ENCODE peak calls at places on chromosomes 7 and 10, in four cellular contexts. J, E, L and I are unnamed samples.

GRCh38 chr7:35874881-35875280 is 74.0 kb downstream of the SEPTIN7 start:
- DNase-seq in J (no peak), E (no peak), L (no peak), I (no peak)

GRCh38 chr7:73699370-73700069 is 16.1 kb downstream of the BUD23 start:
- DNase-seq in J (no peak), E (no peak), L (no peak), I (no peak)

GRCh38 chr7:116784647-116785046 is 77.7 kb upstream of the CAPZA2 start:
- DNase-seq in J (no peak), E (no peak), L (no peak), I (no peak)

GRCh38 chr10:24449334-24449740 is 240.4 kb downstream of the KIAA1217 start:
- DNase-seq in J (no peak), E (no peak), L (no peak), I (no peak)

GRCh38 chr10:100979821-100980272 is 7.5 kb downstream of the MRPL43 start:
- DNase-seq in J (no peak), E (no peak), L (no peak), I (no peak)

GRCh38 chr10:110460111-110460809 is 37.4 kb upstream of the DUSP5 start:
- DNase-seq in J (no peak), E (no peak), L (no peak), I (peak; percentile 32)

GRCh38 chr10:123847686-123848432 is 43.7 kb downstream of the CPXM2 start:
- DNase-seq in J (no peak), E (no peak), L (no peak), I (no peak)

GRCh38 chr7:90536449-90536848 is 59.7 kb upstream of the CDK14 start:
- DNase-seq in J (peak; percentile 25), E (no peak), L (no peak), I (no peak)

GRCh38 chr10:91590142-91590903 is 42.5 kb downstream of the PPP1R3C start:
- DNase-seq in J (no peak), E (no peak), L (no peak), I (no peak)

GRCh38 chr10:102675151-102675886 is 31.0 kb downstream of the TRIM8 start:
- DNase-seq in J (no peak), E (no peak), L (no peak), I (no peak)

GRCh38 chr10:19705273-19705672 is 111.0 kb upstream of the PLXDC2 start:
- DNase-seq in J (no peak), E (no peak), L (no peak), I (no peak)

GRCh38 chr7:18900236-18900635 is 217.2 kb downstream of the TWIST1 start:
- DNase-seq in J (no peak), E (no peak), L (no peak), I (no peak)

GRCh38 chr7:2301510-2301860 is 12.8 kb downstream of the SNX8 start:
- DNase-seq in J (no peak), E (peak; percentile 67), L (no peak), I (no peak)

GRCh38 chr10:102455893-102456471 is 4.6 kb upstream of the C10orf95 start:
- DNase-seq in J (no peak), E (no peak), L (no peak), I (no peak)

GRCh38 chr7:50068850-50069551 is 24.0 kb downstream of the ZPBP start:
- DNase-seq in J (peak; percentile 9), E (no peak), L (no peak), I (no peak)

GRCh38 chr10:4532467-4532866 is 293.5 kb upstream of the AKR1E2 start:
- DNase-seq in J (no peak), E (no peak), L (no peak), I (no peak)

GRCh38 chr10:43997330-43997729 is 348.6 kb upstream of the ZNF32 start:
- DNase-seq in J (no peak), E (no peak), L (no peak), I (no peak)

GRCh38 chr10:34800624-34801023 is 14.5 kb downstream of the PARD3 start:
- DNase-seq in J (no peak), E (no peak), L (no peak), I (no peak)

GRCh38 chr7:100865372-100865911 is 1.7 kb upstream of the TRIP6 start:
- DNase-seq in J (no peak), E (no peak), L (no peak), I (no peak)

GRCh38 chr10:123800299-123800698 is 91.3 kb downstream of the CPXM2 start:
- DNase-seq in J (no peak), E (no peak), L (peak; percentile 53), I (no peak)

GRCh38 chr10:131625041-131625440 is 275.8 kb upstream of the PPP2R2D start:
- DNase-seq in J (no peak), E (no peak), L (no peak), I (no peak)

GRCh38 chr10:7948601-7949000 is 105.9 kb upstream of the GATA3 start:
- DNase-seq in J (no peak), E (no peak), L (no peak), I (no peak)

GRCh38 chr7:80478683-80479082 is 33.2 kb downstream of the GNAT3 start:
- DNase-seq in J (no peak), E (no peak), L (no peak), I (no peak)

GRCh38 chr7:1943933-1944618 is 274.0 kb downstream of the ELFN1 start:
- DNase-seq in J (no peak), E (no peak), L (no peak), I (no peak)

GRCh38 chr7:74587435-74588126 is 69.9 kb upstream of the GTF2I start:
- DNase-seq in J (peak; percentile 70), E (peak; percentile 64), L (peak; percentile 67), I (no peak)

GRCh38 chr7:158074896-158075632 is 512.6 kb downstream of the PTPRN2 start:
- DNase-seq in J (no peak), E (no peak), L (no peak), I (no peak)

GRCh38 chr7:17719998-17720397 is 220.3 kb downstream of the SNX13 start:
- DNase-seq in J (no peak), E (no peak), L (no peak), I (no peak)

GRCh38 chr7:36604801-36605200 is 119.5 kb downstream of the AOAH start:
- DNase-seq in J (no peak), E (no peak), L (no peak), I (no peak)

DNA sequence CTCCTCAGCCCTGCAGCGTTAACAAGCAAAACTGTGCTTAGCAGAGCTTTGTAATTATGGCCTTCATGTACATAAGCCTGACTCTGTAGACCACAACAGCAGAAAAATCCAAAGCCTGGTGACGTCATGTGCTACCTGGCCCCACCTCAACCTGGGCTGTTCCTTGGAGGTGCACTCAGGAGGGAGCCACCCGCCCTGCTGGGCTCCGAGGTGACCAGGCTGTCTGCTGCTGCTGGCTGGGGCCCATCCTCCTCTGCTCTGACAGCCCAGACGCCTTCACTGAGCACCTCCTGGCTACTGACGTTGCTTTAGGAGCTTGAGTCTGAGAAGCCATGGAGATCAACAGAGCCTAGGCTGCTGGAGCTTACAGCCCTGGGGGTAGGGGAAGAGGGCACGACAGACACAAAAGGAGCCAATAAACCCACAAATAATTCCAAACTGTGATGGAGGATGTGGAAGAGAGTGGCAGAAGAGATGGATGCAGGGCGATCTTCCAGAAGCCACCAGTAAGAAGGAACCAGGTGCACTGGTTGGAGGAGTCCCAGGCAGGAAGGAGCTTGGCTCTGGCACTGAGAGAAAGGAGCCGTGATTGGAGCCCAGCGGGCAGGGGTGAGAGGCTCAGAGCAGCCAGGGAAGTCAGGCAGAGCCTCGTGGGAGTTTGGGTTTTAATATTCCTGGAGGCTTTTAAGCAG is 1.8 kb upstream of the PTPRE start:
- DNase-seq in J (no peak), E (no peak), L (no peak), I (no peak)
- TF ChIP-seq NR2C2 in J (no peak), E (no peak), L (no peak), I (no peak)

GRCh38 chr7:54014765-54015164 is 527.4 kb upstream of the VSTM2A start:
- DNase-seq in J (no peak), E (no peak), L (no peak), I (no peak)

DNA sequence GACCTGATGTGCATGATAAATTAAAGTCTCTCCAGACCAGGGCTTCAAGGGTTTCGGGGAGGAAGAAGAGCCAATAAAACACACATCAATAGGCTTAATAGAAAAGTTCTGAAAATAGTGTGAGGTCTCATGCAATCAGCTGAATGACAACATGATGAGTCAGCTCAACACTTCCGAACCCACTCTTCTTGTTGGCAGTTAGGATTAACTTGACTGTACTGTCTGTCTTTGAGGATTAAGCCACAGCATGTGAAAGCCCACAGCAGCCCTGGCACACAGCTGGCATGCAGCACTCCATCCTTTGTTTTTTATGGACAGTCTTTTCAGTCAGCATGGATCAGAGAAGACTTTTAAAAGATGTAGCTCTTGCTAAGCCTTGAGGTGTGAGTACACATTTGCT is 526.9 kb upstream of the VSTM2A start:
- DNase-seq in J (no peak), E (no peak), L (no peak), I (no peak)
- TF ChIP-seq NR2C2 in J (no peak), E (no peak), L (no peak), I (no peak)

GRCh38 chr10:78907458-78908211 is 161.1 kb upstream of the ZMIZ1 start:
- DNase-seq in J (no peak), E (no peak), L (no peak), I (no peak)
- TF ChIP-seq NR2C2 in J (no peak), E (no peak), L (no peak), I (no peak)

GRCh38 chr10:51649064-51649463 is 50.3 kb downstream of the CSTF2T start:
- DNase-seq in J (no peak), E (no peak), L (no peak), I (no peak)

GRCh38 chr10:51654918-51655317 is 44.5 kb downstream of the CSTF2T start:
- DNase-seq in J (no peak), E (no peak), L (no peak), I (no peak)

GRCh38 chr10:51656467-51656866 is 42.9 kb downstream of the CSTF2T start:
- DNase-seq in J (no peak), E (no peak), L (no peak), I (no peak)

GRCh38 chr10:51653025-51653424 is 46.4 kb downstream of the CSTF2T start:
- DNase-seq in J (no peak), E (no peak), L (no peak), I (no peak)

GRCh38 chr10:51651063-51651462 is 48.3 kb downstream of the CSTF2T start:
- DNase-seq in J (no peak), E (no peak), L (no peak), I (no peak)
- TF ChIP-seq NR2C2 in J (no peak), E (no peak), L (no peak), I (no peak)

DNA sequence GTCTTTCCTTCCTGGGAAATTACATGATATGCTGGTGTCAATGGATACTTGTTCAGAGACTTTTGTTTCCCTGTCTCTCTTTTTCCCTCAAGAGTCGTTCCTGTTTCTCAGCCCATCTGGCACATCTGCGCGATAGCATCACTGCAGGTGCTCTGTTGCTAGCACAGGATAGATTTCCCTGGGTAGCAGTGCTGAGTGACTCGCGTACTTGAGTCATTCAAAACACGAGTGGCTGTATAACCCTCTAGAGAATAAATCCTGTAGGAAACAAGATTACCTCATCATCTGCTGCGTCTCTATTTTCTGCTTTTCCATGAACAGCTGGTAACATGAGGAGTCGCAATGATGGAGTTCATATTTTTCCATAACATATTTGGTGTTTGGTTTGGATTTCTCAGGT is 452.0 kb upstream of the FZD8 start:
- DNase-seq in J (no peak), E (no peak), L (no peak), I (no peak)
- TF ChIP-seq NR2C2 in J (no peak), E (no peak), L (no peak), I (no peak)